ENCODE peak calls at places on chromosomes 6 and 20, in ten cellular contexts. A is IMR-90, S is aorta, B is fibroblast of lung, W is heart left ventricle, Y is tibial artery, E is psoas muscle, U is breast epithelium, X is left lung, M is neural progenitor cell. P is an unnamed sample.
A peak's percentile ranks its signal among the peaks of the same experiment; 100 is the strongest.

GRCh38 chr6:97947841-97948240 is 664.8 kb upstream of the MMS22L start:
- DNase-seq in A (peak; percentile 10), S (no peak), B (peak; percentile 3), W (peak; percentile 35), Y (no peak), E (no peak), U (peak; percentile 49), X (no peak), M (no peak), P (no peak)

GRCh38 chr6:149061933-149062332 is 255.6 kb upstream of the TAB2 start:
- DNase-seq in A (no peak), S (no peak), B (no peak), W (no peak), Y (no peak), E (no peak), U (no peak), X (no peak), M (no peak), P (no peak)

GRCh38 chr6:15250440-15251168 is 4.7 kb downstream of the JARID2 start:
- DNase-seq in A (no peak), S (no peak), B (no peak), W (no peak), Y (no peak), E (no peak), U (no peak), X (no peak), M (no peak), P (no peak)

GRCh38 chr6:25601797-25602679 is 50.0 kb upstream of the SCGN start:
- DNase-seq in A (peak; percentile 67), S (no peak), B (peak; percentile 81), W (no peak), Y (no peak), E (no peak), U (no peak), X (no peak), M (peak; percentile 75), P (no peak)

GRCh38 chr6:167020211-167020610 is 21.0 kb downstream of the CEP43 start:
- DNase-seq in A (no peak), S (no peak), B (no peak), W (no peak), Y (no peak), E (no peak), U (no peak), X (no peak), M (no peak), P (no peak)

GRCh38 chr6:9020001-9020400 is 584.7 kb upstream of the SLC35B3 start:
- DNase-seq in A (no peak), S (no peak), B (no peak), W (no peak), Y (no peak), E (no peak), U (no peak), X (no peak), M (no peak), P (no peak)

GRCh38 chr6:18997375-18997826 is 610.3 kb downstream of the RNF144B start:
- DNase-seq in A (peak; percentile 41), S (no peak), B (peak; percentile 65), W (no peak), Y (no peak), E (no peak), U (no peak), X (no peak), M (peak; percentile 76), P (peak; percentile 60)

GRCh38 chr6:136235233-136235564 is 14.9 kb downstream of the MTFR2 start:
- DNase-seq in A (peak; percentile 91), S (no peak), B (peak; percentile 62), W (no peak), Y (no peak), E (no peak), U (no peak), X (no peak), M (no peak), P (no peak)

GRCh38 chr20:46701057-46701456 is 8.4 kb upstream of the SLC2A10 start:
- DNase-seq in A (no peak), S (no peak), B (no peak), W (no peak), Y (no peak), E (no peak), U (no peak), X (no peak), M (no peak), P (no peak)

DNA sequence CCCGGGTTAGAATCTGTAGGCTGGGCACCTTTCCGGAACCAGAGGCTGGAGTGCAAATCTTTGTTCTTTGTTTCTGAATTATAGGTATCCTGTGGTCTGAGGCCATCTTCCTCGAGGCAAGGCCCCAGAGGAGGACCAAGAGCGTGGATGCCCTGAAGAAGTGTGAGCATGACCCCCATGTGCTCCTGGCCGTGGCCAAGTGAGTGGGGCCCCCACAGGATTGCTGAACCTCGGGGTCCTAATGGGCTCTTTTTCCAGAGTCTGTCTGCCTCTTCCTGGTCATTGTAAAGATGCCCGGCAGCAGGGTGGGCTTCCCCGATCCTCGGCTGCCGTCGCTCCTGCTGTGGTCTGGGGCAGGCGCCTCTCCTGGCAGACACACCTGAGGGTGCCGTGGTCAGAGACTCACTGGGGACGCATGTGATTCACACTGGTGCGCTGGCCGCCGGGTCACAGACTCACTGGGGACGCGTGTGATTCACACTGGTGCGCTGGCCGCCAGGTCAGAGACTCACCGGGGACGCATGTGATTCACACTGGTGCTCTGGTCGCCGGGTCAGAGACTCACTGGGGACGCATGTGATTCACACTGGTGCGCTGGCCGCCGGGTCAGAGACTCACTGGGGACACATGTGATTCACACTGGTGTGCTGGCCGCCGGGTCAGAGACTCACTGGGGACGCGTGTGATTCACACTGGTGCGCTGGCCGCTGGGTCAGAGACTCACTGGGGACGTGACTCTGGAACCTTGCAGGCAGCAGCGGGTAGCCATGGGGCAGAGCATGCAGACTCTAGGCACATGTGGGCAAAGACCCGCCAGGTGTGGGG is 6.5 kb upstream of the C20orf204 start:
- DNase-seq in A (no peak), S (no peak), B (no peak), W (no peak), Y (no peak), E (no peak), U (no peak), X (peak; percentile 66), M (no peak), P (no peak)
- H3K4me3 ChIP-seq in A (no peak overlapping the region), S (no peak overlapping the region), B (no peak overlapping the region), W (no peak overlapping the region), Y (no peak overlapping the region), E (no peak overlapping the region), U (no peak overlapping the region), X (no peak overlapping the region), M (no peak overlapping the region), P (no peak overlapping the region)

GRCh38 chr6:138909975-138910374 is 78.1 kb downstream of the REPS1 start:
- DNase-seq in A (no peak), S (no peak), B (no peak), W (no peak), Y (no peak), E (no peak), U (no peak), X (no peak), M (no peak), P (no peak)

GRCh38 chr6:138912308-138912707 is 75.7 kb downstream of the REPS1 start:
- DNase-seq in A (no peak), S (no peak), B (no peak), W (no peak), Y (no peak), E (no peak), U (no peak), X (no peak), M (no peak), P (no peak)

GRCh38 chr6:138909511-138909910 is 78.5 kb downstream of the REPS1 start:
- DNase-seq in A (no peak), S (no peak), B (no peak), W (no peak), Y (no peak), E (no peak), U (no peak), X (no peak), M (no peak), P (no peak)

DNA sequence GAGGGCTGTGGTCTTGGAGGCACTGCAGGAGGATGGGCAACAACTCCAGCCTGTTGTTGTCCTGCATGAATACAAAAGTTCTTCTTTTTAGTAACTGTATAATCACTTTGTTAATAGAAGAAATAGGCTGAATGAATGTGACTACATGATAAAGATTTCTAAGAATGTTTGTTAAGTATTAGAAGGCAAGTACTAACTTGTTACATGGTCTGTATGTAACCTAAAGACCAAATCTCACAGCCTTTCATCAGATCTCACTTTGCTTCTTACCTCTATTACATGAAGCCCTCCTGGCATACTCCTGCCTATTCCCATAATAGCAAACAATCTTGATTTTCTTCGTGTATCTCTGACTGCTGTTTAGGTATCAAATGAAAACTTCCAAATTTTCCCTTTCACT is 73.4 kb downstream of the REPS1 start:
- DNase-seq in A (peak; percentile 1), S (no peak), B (no peak), W (no peak), Y (no peak), E (no peak), U (no peak), X (no peak), M (no peak), P (no peak)
- H3K9me3 ChIP-seq in A (no peaks in the 10 kb centered on the region), S (no peaks in the 10 kb centered on the region), B (no peaks in the 10 kb centered on the region), W (no peaks in the 10 kb centered on the region), Y (no peaks in the 10 kb centered on the region), E (no peaks in the 10 kb centered on the region), U (no peaks in the 10 kb centered on the region), X (no peaks in the 10 kb centered on the region), M (no peaks in the 10 kb centered on the region), P (no peaks in the 10 kb centered on the region)

DNA sequence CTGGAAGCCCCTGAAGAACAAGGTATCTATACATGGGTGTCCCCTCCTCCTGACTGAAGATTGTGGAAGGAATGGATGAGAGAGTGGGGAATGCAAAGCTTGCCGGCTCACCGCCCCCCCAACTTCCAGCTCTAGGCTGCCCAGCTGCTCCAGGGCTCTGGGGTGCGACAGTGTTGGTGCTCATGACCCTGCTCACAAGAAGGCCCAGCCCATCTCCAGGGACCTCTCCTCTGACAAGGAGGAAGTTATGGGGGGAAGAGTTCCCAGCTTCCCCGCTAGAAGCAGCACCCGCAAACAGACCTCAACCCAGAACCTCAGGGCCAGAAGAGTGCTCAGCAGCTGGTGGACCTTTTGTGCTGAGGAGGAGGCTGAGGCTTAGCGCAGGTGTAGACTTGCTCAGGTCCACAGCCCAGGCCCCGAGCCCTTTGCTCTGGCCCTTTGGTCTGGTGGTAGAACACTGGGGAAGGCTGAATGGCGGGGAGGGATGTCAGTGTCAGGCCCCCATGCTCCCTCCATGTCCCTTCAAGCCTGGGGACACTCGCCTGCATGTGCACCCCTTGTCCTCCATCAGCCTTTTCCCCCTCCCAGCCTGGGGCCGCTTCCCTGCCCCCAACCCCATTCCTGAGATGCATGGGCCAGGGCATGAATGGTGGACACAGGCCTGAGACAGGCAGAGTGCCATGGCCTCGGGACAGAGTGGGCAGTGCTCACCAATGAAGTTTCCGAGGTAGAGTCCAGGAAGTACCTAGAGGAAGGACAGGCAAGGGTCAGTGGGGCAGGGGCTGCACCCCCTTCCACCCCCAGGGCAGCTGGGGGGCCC is 1.3 kb downstream of the DUSP15 start:
- DNase-seq in A (no peak), S (no peak), B (no peak), W (no peak), Y (no peak), E (no peak), U (no peak), X (no peak), M (no peak), P (no peak)
- H3K4me3 ChIP-seq in A (no peak overlapping the region), S (no peak overlapping the region), B (no peak overlapping the region), W (peak overlapping the region; percentile 70), Y (peak overlapping the region; percentile 73), E (peak overlapping the region; percentile 71), U (peak overlapping the region; percentile 84), X (no peak overlapping the region), M (peak overlapping the region; percentile 74), P (peak overlapping the region; percentile 73)

DNA sequence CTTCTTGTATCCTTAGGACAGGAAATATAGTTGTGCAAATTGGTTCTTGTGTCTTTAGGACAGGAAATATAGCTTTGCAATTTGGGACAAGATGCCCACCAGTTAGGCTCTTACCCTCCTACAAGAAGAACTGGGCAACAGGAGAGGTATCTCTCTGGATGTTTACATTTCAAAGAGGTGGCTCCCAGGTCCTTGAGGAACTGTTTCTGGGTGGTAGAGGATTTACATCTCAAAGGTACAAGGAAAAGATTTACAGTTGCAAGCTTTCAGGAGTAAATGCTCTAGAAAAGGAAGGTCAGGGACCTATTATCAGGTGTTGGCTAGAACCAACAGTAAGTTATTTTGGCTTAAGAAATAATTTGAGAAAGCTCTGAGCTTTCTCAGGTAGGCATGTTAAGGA is 19.2 kb downstream of the RNF182 start:
- DNase-seq in A (no peak), S (no peak), B (no peak), W (no peak), Y (no peak), E (no peak), U (no peak), X (no peak), M (no peak), P (no peak)
- H3K9me3 ChIP-seq in A (peaks cover 3% of the 10 kb centered on the region), S (peaks cover 3% of the 10 kb centered on the region), B (no peaks in the 10 kb centered on the region), W (no peaks in the 10 kb centered on the region), Y (no peaks in the 10 kb centered on the region), E (no peaks in the 10 kb centered on the region), U (no peaks in the 10 kb centered on the region), X (no peaks in the 10 kb centered on the region), M (no peaks in the 10 kb centered on the region), P (peaks cover 10% of the 10 kb centered on the region)

P was measured in WERI-Rb-1.